ENCODE peak calls at places on chromosomes 16 and 17, in ten cellular contexts. O, S, I, N, K, F, W, C, E and Z are unnamed samples.

GRCh38 chr17:3037259-3037658 is 26.1 kb downstream of the OR1D5 start:
- DNase-seq in W (no peak), O (no peak), S (no peak), K (no peak), F (no peak), N (no peak), E (no peak), I (no peak), C (no peak), Z (no peak)

GRCh38 chr17:50636145-50636803 is 1.6 kb downstream of the ABCC3 start:
- DNase-seq in E (no peak), O (peak; percentile 56), F (no peak), N (no peak), K (no peak), C (no peak), W (no peak), I (peak; percentile 84), S (no peak), Z (no peak)

GRCh38 chr17:80441133-80441578 is 26.2 kb downstream of the ENDOV start:
- DNase-seq in E (peak; percentile 94), N (peak; percentile 89), I (peak; percentile 35), C (no peak), K (no peak), F (peak; percentile 11), S (peak; percentile 24), W (no peak), O (no peak), Z (no peak)

GRCh38 chr16:3259097-3259496 is 2.7 kb upstream of the MEFV start:
- DNase-seq in N (no peak), O (peak; percentile 43), I (peak; percentile 61), W (peak; percentile 21), F (no peak), S (peak; percentile 96), E (no peak), C (no peak), K (peak; percentile 68), Z (no peak)

GRCh38 chr17:17743391-17744112 is 62.3 kb downstream of the RAI1 start:
- DNase-seq in F (no peak), O (no peak), S (no peak), N (no peak), E (no peak), C (no peak), W (no peak), K (no peak), I (no peak), Z (no peak)

GRCh38 chr17:55410722-55411462 is 10.7 kb downstream of the MMD start:
- DNase-seq in S (no peak), E (no peak), W (no peak), F (no peak), N (no peak), K (no peak), C (no peak), O (no peak), I (peak; percentile 55), Z (no peak)

GRCh38 chr16:73771676-73772075 is 524.9 kb upstream of the PSMD7 start:
- DNase-seq in I (no peak), N (no peak), C (no peak), K (no peak), W (no peak), F (no peak), S (no peak), E (no peak), O (no peak), Z (no peak)

GRCh38 chr17:60325730-60326524 is 66.0 kb downstream of the USP32 start:
- DNase-seq in O (no peak), C (no peak), E (no peak), I (peak; percentile 20), F (no peak), K (no peak), S (no peak), N (no peak), W (no peak), Z (no peak)

GRCh38 chr17:28918295-28918694 is 15.4 kb upstream of the DHRS13 start:
- DNase-seq in E (no peak), I (no peak), W (no peak), O (no peak), N (no peak), K (no peak), F (no peak), S (no peak), C (no peak), Z (no peak)
- H3K27ac ChIP-seq in E (no peak overlapping the region), I (no peak overlapping the region), W (no peak overlapping the region), O (no peak overlapping the region), N (peak overlapping the region; percentile 55), K (no peak overlapping the region), F (no peak overlapping the region), S (no peak overlapping the region), C (no peak overlapping the region), Z (no peak overlapping the region)

DNA sequence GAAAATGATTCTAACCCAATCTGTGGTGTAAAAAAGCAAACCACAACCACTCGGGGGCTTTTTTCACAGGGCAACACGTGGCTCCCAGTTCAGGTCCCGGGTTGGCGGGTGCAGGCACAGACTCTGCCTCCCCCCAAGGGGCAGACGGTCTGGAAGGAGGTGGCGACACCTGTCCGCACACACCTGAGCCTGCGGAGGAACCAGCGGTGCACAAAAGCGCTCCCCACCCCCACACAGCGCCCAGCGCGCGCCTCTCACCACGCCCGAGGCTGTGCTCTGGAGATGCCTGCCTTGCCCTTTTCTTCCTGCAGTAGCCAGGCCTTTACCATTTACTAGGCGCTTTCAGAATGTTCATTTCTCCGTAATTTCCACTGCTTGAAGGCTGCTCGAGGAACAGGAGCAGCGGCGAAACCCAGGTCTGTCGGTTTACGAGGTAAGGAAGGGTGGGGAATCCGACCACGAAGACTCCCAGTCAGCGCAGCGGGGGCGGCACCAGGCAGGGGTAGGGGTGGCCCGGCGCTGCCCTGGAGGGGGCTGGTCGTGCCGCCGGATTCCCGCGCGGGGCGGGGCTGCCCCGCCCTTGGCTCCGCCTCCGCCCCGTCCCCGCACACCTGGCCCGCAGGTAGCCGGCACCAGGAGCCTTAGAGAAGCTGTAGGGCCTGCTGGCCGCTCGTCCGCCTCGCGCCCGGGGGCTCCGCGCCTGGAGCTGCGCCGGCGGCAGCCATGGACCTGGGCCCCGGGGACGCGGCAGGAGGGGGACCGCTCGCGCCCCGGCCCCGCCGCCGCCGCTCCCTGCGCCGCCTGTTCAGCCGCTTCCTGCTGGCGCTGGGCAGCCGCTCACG is at the start of gene USP43:
- DNase-seq in O (peak; percentile 69), S (peak; percentile 1), N (peak; percentile 79), E (peak; percentile 57), C (peak; percentile 32), I (peak; percentile 6), F (no peak), W (peak; percentile 80), K (no peak), Z (peak; percentile 59)
- TF ChIP-seq POLR2AphosphoS5 in O (peak; percentile 53), S (no peak), N (peak; percentile 66), E (no peak), C (peak; percentile 65), I (no peak), F (no peak), W (peak; percentile 72), K (no peak), Z (peak; percentile 27)

DNA sequence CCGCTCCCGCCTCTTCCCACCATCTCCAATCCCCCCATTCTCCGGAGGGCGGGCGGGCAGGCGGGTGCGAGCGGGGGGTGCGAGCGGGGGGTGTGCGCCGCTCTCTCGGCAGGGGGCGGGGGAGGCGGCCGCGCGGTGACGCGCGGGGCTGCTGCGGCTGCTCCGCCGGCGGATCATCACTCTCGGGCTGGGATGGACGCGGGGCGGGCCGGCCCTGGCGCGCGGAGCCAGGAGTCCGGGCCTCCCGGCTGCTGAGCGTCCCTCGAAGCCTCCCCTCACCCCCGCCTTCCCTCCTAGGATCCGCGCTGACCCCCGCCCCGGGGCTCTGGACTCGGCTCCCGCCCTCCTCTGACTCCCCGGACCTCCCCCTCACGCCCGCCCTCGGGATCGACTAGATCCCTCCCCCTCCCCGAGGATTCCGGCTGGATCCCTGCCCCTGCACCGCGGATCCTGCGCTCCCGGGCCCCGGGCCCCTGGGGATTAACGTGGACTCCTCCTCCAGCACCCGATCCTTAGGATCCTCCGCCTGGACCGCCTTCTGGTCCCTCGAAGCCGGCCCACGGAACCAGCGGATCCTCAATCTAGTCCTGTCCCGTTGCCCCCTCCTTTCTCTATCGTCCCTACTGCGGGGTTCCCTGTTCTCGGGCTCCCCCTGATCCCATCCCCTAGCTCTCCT is 978 bp upstream of the TMEM256 start:
- DNase-seq in I (no peak), S (peak; percentile 2), N (peak; percentile 86), E (peak; percentile 67), O (peak; percentile 60), W (no peak), K (peak; percentile 90), F (peak; percentile 41), C (no peak), Z (no peak)
- H3K27ac ChIP-seq in I (peak overlapping the region; percentile 99), S (no peak overlapping the region), N (no peak overlapping the region), E (peak overlapping the region; percentile 78), O (peak overlapping the region; percentile 94), W (peak overlapping the region; percentile 86), K (peak overlapping the region; percentile 88), F (no peak overlapping the region), C (peak overlapping the region; percentile 70), Z (peak overlapping the region; percentile 86)

GRCh38 chr16:67645397-67646121 is 615 bp downstream of the CARMIL2 start:
- DNase-seq in S (no peak), O (no peak), I (no peak), F (no peak), K (no peak), C (no peak), E (no peak), W (no peak), N (no peak), Z (no peak)

GRCh38 chr16:67644038-67644437 is 906 bp upstream of the CARMIL2 start:
- DNase-seq in C (no peak), K (no peak), N (no peak), I (no peak), W (no peak), S (no peak), E (no peak), F (no peak), O (no peak), Z (no peak)

GRCh38 chr16:67637625-67638024 is 7.3 kb upstream of the CARMIL2 start:
- DNase-seq in C (no peak), N (no peak), S (no peak), O (no peak), I (no peak), F (no peak), K (no peak), E (no peak), W (no peak), Z (no peak)

GRCh38 chr16:67647111-67647651 is 2.2 kb downstream of the CARMIL2 start:
- DNase-seq in O (no peak), C (no peak), I (no peak), S (no peak), W (no peak), K (no peak), E (no peak), F (no peak), N (peak; percentile 34), Z (no peak)

DNA sequence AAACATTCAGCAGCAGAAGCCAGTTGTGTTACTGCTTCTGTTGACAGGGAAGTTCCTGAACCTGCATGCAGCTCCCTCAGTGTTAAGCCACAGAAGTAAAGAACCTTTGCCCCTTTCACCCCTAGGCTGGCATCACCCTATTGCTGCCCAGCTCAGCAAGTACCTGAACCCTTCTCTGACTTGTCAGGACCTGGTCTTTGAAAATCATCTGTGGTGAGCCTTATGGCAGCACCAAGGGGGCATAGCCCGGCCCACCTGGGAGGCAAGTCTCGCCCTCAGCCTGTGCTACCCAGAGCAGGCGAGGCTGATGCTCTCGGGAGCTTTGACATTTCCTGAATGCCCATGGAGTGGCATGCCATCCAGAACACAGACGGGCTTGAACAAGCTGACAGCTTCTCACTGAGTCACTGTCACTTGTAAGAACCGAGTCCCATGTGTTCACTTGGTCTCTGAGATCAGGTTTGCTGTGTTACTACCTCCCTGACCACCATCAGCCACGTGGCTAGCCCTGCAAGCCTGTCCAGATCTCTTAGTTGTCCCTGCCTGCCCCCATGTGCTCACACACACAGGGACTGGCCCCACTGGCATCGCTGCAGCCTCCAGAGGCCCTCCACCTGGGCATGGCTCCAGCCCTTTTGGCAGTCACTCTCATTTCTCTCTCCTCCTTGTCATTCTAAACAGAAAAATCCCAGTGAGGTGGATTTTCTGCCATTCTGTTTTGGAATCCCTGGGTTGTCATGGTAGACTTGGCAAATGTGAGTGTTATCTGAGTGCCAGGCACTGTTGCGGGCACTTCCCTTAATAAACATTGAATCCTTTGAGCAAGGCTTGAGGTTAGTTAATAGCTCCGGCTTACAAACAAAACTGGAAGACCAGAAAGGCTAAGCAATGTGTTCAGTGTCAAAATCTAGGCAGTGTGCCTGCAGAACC is 2.9 kb upstream of the CARMIL2 start:
- DNase-seq in O (peak; percentile 75), W (no peak), C (no peak), F (peak; percentile 52), K (peak; percentile 89), S (no peak), I (no peak), E (no peak), N (no peak), Z (peak; percentile 67)
- TF ChIP-seq POLR2AphosphoS5 in O (no peak), W (no peak), C (no peak), F (no peak), K (peak; percentile 84), S (no peak), I (no peak), E (no peak), N (no peak), Z (peak; percentile 40)